ENCODE peak calls at places on chromosomes 6 and 20, in five cellular contexts. W, U, X, H and O are unnamed samples.

GRCh38 chr20:58938541-58938940 is 42.5 kb upstream of the NELFCD start:
- DNase-seq in W (no peak), U (peak; percentile 9), X (no peak), H (no peak), O (no peak)

GRCh38 chr6:155177369-155177961 is 86.3 kb upstream of the CLDN20 start:
- DNase-seq in W (no peak), U (no peak), X (no peak), H (no peak), O (no peak)

GRCh38 chr20:62643521-62644043 is 1.3 kb downstream of the SLCO4A1 start:
- DNase-seq in W (no peak), U (no peak), X (no peak), H (no peak), O (no peak)

GRCh38 chr6:14228571-14228970 is 111.0 kb downstream of the CD83 start:
- DNase-seq in W (no peak), U (no peak), X (no peak), H (no peak), O (peak; percentile 19)

GRCh38 chr20:44069203-44069931 is 117.6 kb downstream of the JPH2 start:
- DNase-seq in W (no peak), U (peak; percentile 55), X (no peak), H (peak; percentile 66), O (no peak)

GRCh38 chr6:32967151-32968091 is 973 bp upstream of the BRD2 start:
- DNase-seq in W (no peak), U (no peak), X (no peak), H (no peak), O (no peak)

GRCh38 chr20:23106271-23106851 is 20.2 kb upstream of the CD93 start:
- DNase-seq in W (no peak), U (no peak), X (no peak), H (peak; percentile 64), O (no peak)

GRCh38 chr6:111423960-111424846 is 58.8 kb downstream of the REV3L start:
- DNase-seq in W (no peak), U (no peak), X (no peak), H (no peak), O (peak; percentile 24)

GRCh38 chr6:135195522-135195921 is 14.4 kb downstream of the MYB start:
- DNase-seq in W (no peak), U (no peak), X (no peak), H (no peak), O (no peak)

GRCh38 chr6:167702241-167702827 is 124.4 kb upstream of the AFDN start:
- DNase-seq in W (no peak), U (no peak), X (no peak), H (peak; percentile 20), O (no peak)

GRCh38 chr20:44646641-44647274 is 4.7 kb downstream of the ADA start:
- DNase-seq in W (no peak), U (peak; percentile 76), X (no peak), H (no peak), O (no peak)

GRCh38 chr6:11236351-11236750 is 3.9 kb upstream of the NEDD9 start:
- DNase-seq in W (no peak), U (peak; percentile 49), X (no peak), H (no peak), O (no peak)

GRCh38 chr6:5214570-5215052 is 46.1 kb downstream of the LYRM4 start:
- DNase-seq in W (peak; percentile 21), U (peak; percentile 51), X (no peak), H (no peak), O (peak; percentile 48)

GRCh38 chr6:16698988-16699868 is 62.0 kb downstream of the ATXN1 start:
- DNase-seq in W (no peak), U (no peak), X (no peak), H (no peak), O (no peak)

GRCh38 chr6:22766979-22767378 is 197.6 kb downstream of the HDGFL1 start:
- DNase-seq in W (no peak), U (peak; percentile 9), X (no peak), H (no peak), O (no peak)

GRCh38 chr20:58267389-58268215 is 39.1 kb upstream of the ANKRD60 start:
- DNase-seq in W (no peak), U (no peak), X (no peak), H (no peak), O (no peak)

GRCh38 chr6:105875974-105876640 is 210.0 kb upstream of the PRDM1 start:
- DNase-seq in W (no peak), U (no peak), X (no peak), H (no peak), O (no peak)

GRCh38 chr6:92716638-92717037 is 702.7 kb downstream of the EPHA7 start:
- DNase-seq in W (no peak), U (no peak), X (no peak), H (no peak), O (no peak)

GRCh38 chr6:41939091-41939847 is 2.3 kb downstream of the CCND3 start:
- DNase-seq in W (peak; percentile 60), U (no peak), X (no peak), H (peak; percentile 83), O (peak; percentile 49)

GRCh38 chr6:144304223-144304848 is 19.2 kb downstream of the UTRN start:
- DNase-seq in W (no peak), U (no peak), X (no peak), H (no peak), O (no peak)

GRCh38 chr6:38477680-38478260 is 162.0 kb downstream of the BTBD9 start:
- DNase-seq in W (no peak), U (no peak), X (no peak), H (no peak), O (no peak)

GRCh38 chr6:133890941-133891813 is 2.3 kb downstream of the TCF21 start:
- DNase-seq in W (peak; percentile 49), U (no peak), X (no peak), H (peak; percentile 66), O (peak; percentile 44)

GRCh38 chr6:27135087-27135657 is 112.3 kb upstream of the PRSS16 start:
- DNase-seq in W (no peak), U (no peak), X (no peak), H (no peak), O (no peak)

GRCh38 chr6:127121637-127121960 is 3.1 kb downstream of the RSPO3 start:
- DNase-seq in W (no peak), U (no peak), X (no peak), H (no peak), O (no peak)

GRCh38 chr6:13471184-13471583 is 16.2 kb downstream of the GFOD1 start:
- DNase-seq in W (no peak), U (no peak), X (peak; percentile 7), H (no peak), O (no peak)

GRCh38 chr20:47235111-47235510 is 121.4 kb downstream of the ZMYND8 start:
- DNase-seq in W (no peak), U (no peak), X (no peak), H (no peak), O (no peak)
- H3K36me3 ChIP-seq in W (no peaks in the 10 kb centered on the region), U (peaks cover 39% of the 10 kb centered on the region), X (no peaks in the 10 kb centered on the region), H (peaks cover 92% of the 10 kb centered on the region), O (peaks cover 77% of the 10 kb centered on the region)

GRCh38 chr20:53994088-53994487 is 76.3 kb downstream of the BCAS1 start:
- DNase-seq in W (no peak), U (no peak), X (no peak), H (no peak), O (no peak)
- H3K36me3 ChIP-seq in W (no peaks in the 10 kb centered on the region), U (no peaks in the 10 kb centered on the region), X (no peaks in the 10 kb centered on the region), H (no peaks in the 10 kb centered on the region), O (no peaks in the 10 kb centered on the region)

GRCh38 chr20:17950670-17951069 is 17.9 kb downstream of the SNX5 start:
- DNase-seq in W (no peak), U (no peak), X (no peak), H (no peak), O (no peak)
- H3K36me3 ChIP-seq in W (no peaks in the 10 kb centered on the region), U (peaks cover 35% of the 10 kb centered on the region), X (peaks cover 9% of the 10 kb centered on the region), H (peaks cover 98% of the 10 kb centered on the region), O (peaks cover 99% of the 10 kb centered on the region)

GRCh38 chr20:742156-742555 is 26.1 kb downstream of the SLC52A3 start:
- DNase-seq in W (no peak), U (no peak), X (no peak), H (no peak), O (no peak)
- H3K36me3 ChIP-seq in W (no peaks in the 10 kb centered on the region), U (no peaks in the 10 kb centered on the region), X (no peaks in the 10 kb centered on the region), H (no peaks in the 10 kb centered on the region), O (no peaks in the 10 kb centered on the region)

DNA sequence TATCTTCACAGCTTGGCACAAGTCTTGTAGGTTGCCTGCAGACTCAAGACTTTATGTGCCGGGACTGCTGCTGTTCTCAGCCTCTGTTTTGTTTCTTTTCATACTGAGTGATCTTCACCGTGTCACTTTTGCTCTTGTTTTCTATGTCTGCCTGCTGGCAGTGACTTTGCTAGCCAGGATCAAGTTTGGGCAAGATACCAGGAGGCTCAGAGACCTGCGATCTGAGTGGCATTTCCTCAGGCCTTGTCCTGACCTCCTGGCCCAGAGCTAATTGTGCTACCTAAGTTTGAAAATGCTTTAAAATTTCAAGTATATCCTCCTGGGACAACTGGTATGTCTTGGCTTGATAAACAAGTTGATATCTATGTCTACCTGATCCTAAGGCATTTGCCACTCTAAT is 57.2 kb downstream of the DOK5 start:
- DNase-seq in W (no peak), U (no peak), X (no peak), H (no peak), O (no peak)
- H3K36me3 ChIP-seq in W (no peaks in the 10 kb centered on the region), U (no peaks in the 10 kb centered on the region), X (no peaks in the 10 kb centered on the region), H (no peaks in the 10 kb centered on the region), O (no peaks in the 10 kb centered on the region)

GRCh38 chr6:34652263-34652662 is 44.3 kb downstream of the ILRUN start:
- DNase-seq in W (no peak), U (no peak), X (no peak), H (no peak), O (no peak)
- H3K36me3 ChIP-seq in W (no peaks in the 10 kb centered on the region), U (peaks cover 3% of the 10 kb centered on the region), X (no peaks in the 10 kb centered on the region), H (peaks cover 18% of the 10 kb centered on the region), O (peaks cover 23% of the 10 kb centered on the region)

GRCh38 chr20:49279677-49280462 is 2.0 kb upstream of the ZNFX1 start:
- DNase-seq in W (no peak), U (no peak), X (no peak), H (no peak), O (no peak)
- H3K36me3 ChIP-seq in W (no peaks in the 10 kb centered on the region), U (peaks cover 40% of the 10 kb centered on the region), X (peaks cover 15% of the 10 kb centered on the region), H (peaks cover 65% of the 10 kb centered on the region), O (peaks cover 63% of the 10 kb centered on the region)

GRCh38 chr6:108238321-108238720 is 22.5 kb downstream of the SNX3 start:
- DNase-seq in W (no peak), U (no peak), X (no peak), H (no peak), O (no peak)

GRCh38 chr6:108235121-108235520 is 25.7 kb downstream of the SNX3 start:
- DNase-seq in W (no peak), U (no peak), X (no peak), H (no peak), O (no peak)

GRCh38 chr6:108242259-108242658 is 18.6 kb downstream of the SNX3 start:
- DNase-seq in W (no peak), U (no peak), X (no peak), H (no peak), O (no peak)

GRCh38 chr6:108242721-108243120 is 18.1 kb downstream of the SNX3 start:
- DNase-seq in W (no peak), U (no peak), X (no peak), H (no peak), O (no peak)

GRCh38 chr6:108236791-108237190 is 24.0 kb downstream of the SNX3 start:
- DNase-seq in W (no peak), U (no peak), X (no peak), H (no peak), O (no peak)
- H3K36me3 ChIP-seq in W (no peaks in the 10 kb centered on the region), U (peaks cover 4% of the 10 kb centered on the region), X (no peaks in the 10 kb centered on the region), H (no peaks in the 10 kb centered on the region), O (peaks cover 5% of the 10 kb centered on the region)